ENCODE peak calls at places on chromosome 2, in four cellular contexts. Z, F, K and Y are unnamed samples.

GRCh38 chr2:228723599-228723998 is 542.1 kb upstream of the SPHKAP start:
- DNase-seq in F (no peak), Z (no peak), K (no peak), Y (no peak)

GRCh38 chr2:64876137-64876647 is 113.0 kb upstream of the SLC1A4 start:
- DNase-seq in Z (peak), K (peak), F (no peak), Y (no peak)

GRCh38 chr2:241036397-241036963 is 38.1 kb downstream of the SNED1 start:
- DNase-seq in Z (no peak), F (peak), K (no peak), Y (peak)

GRCh38 chr2:143264851-143265250 is 135.6 kb downstream of the ARHGAP15 start:
- DNase-seq in K (peak), Z (peak), F (no peak), Y (no peak)

GRCh38 chr2:88258208-88258607 is 88.1 kb downstream of the THNSL2 start:
- DNase-seq in Z (no peak), K (no peak), F (no peak), Y (no peak)

GRCh38 chr2:128636802-128637147 is 318.1 kb upstream of the HS6ST1 start:
- DNase-seq in Z (no peak), F (no peak), K (no peak), Y (no peak)

GRCh38 chr2:132824716-132825115 is 154.7 kb upstream of the LYPD1 start:
- DNase-seq in K (peak), Z (no peak), F (no peak), Y (no peak)

GRCh38 chr2:105287692-105288091 is 41.8 kb downstream of the TGFBRAP1 start:
- DNase-seq in Z (no peak), K (peak), F (no peak), Y (no peak)

GRCh38 chr2:100114011-100114433 is 28.4 kb downstream of the AFF3 start:
- DNase-seq in K (no peak), Z (no peak), F (peak), Y (no peak)

GRCh38 chr2:168171069-168171762 is 76.2 kb downstream of the STK39 start:
- DNase-seq in F (no peak), K (no peak), Z (no peak), Y (no peak)

GRCh38 chr2:44679584-44679983 is 261.9 kb upstream of the SIX3 start:
- DNase-seq in K (no peak), F (no peak), Z (no peak), Y (no peak)

GRCh38 chr2:46615555-46616487 is 136.5 kb downstream of the TMEM247 start:
- DNase-seq in Z (no peak), F (no peak), K (peak), Y (no peak)

GRCh38 chr2:210323003-210323402 is 8.0 kb upstream of the MYL1 start:
- DNase-seq in K (no peak), Z (no peak), F (no peak), Y (no peak)

GRCh38 chr2:212957624-212958023 is 193.8 kb downstream of the IKZF2 start:
- DNase-seq in F (no peak), Z (no peak), K (no peak), Y (no peak)

GRCh38 chr2:102660070-102660469 is 40.7 kb downstream of the SLC9A2 start:
- DNase-seq in K (no peak), F (no peak), Z (no peak), Y (no peak)

GRCh38 chr2:144351687-144352086 is 168.2 kb downstream of the ZEB2 start:
- DNase-seq in K (peak), F (no peak), Z (no peak), Y (no peak)

GRCh38 chr2:237244976-237245646 is 159.4 kb downstream of the COPS8 start:
- DNase-seq in K (no peak), Z (no peak), F (no peak), Y (no peak)

GRCh38 chr2:118865106-118865505 is 17.7 kb upstream of the EN1 start:
- DNase-seq in K (peak), Z (no peak), F (no peak), Y (no peak)

GRCh38 chr2:70340921-70341765 is 39.3 kb upstream of the FAM136A start:
- DNase-seq in Z (no peak), F (no peak), K (peak), Y (peak)

GRCh38 chr2:57217013-57217412 is 829.6 kb upstream of the VRK2 start:
- DNase-seq in K (no peak), F (no peak), Z (no peak), Y (no peak)

GRCh38 chr2:143255899-143256298 is 126.7 kb downstream of the ARHGAP15 start:
- DNase-seq in Z (no peak), K (no peak), F (no peak), Y (no peak)

GRCh38 chr2:457792-458430 is 170.0 kb upstream of the ALKAL2 start:
- DNase-seq in K (no peak), F (no peak), Z (no peak), Y (no peak)

GRCh38 chr2:174247474-174248186 is 702 bp downstream of the OLA1 start:
- DNase-seq in F (peak), Z (no peak), K (peak), Y (peak)

GRCh38 chr2:11411768-11412448 is 54.1 kb downstream of the E2F6 start:
- DNase-seq in K (peak), Z (no peak), F (no peak), Y (no peak)